ENCODE peak calls at places on chromosomes 4 and X, in seven cellular contexts. P is fibroblast of lung; J is M059J; M is effector memory CD8-positive, alpha-beta T cell; Q is AML-193; F is CD8-positive, alpha-beta T cell; I is GM04504. D is an unnamed sample.

GRCh38 chrX:104565791-104566687 is at the start of gene IL1RAPL2:
- DNase-seq in P (peak), M (no peak), Q (no peak), J (peak), F (no peak), I (no peak), D (no peak)

GRCh38 chr4:133390198-133390855 is 241.2 kb downstream of the PCDH10 start:
- DNase-seq in Q (no peak), M (no peak), P (no peak), J (no peak), F (no peak), I (no peak), D (no peak)

GRCh38 chr4:172177382-172177781 is 364.2 kb downstream of the GALNTL6 start:
- DNase-seq in I (no peak), P (no peak), M (no peak), J (no peak), Q (no peak), F (no peak), D (no peak)

GRCh38 chrX:11836284-11836683 is 78.2 kb downstream of the MSL3 start:
- DNase-seq in Q (no peak), J (peak), I (no peak), F (no peak), P (no peak), M (no peak), D (no peak)

GRCh38 chr4:94721310-94721709 is 36.4 kb upstream of the BMPR1B start:
- DNase-seq in F (no peak), M (no peak), Q (no peak), J (no peak), P (no peak), I (no peak), D (no peak)

GRCh38 chrX:103726477-103726876 is 15.8 kb downstream of the TMEM31 start:
- DNase-seq in P (no peak), J (no peak), I (no peak), F (no peak), Q (no peak), M (no peak), D (no peak)

GRCh38 chrX:45712067-45712466 is 511.4 kb upstream of the DIPK2B start:
- DNase-seq in P (peak), M (no peak), F (no peak), I (peak), Q (no peak), J (peak), D (no peak)

GRCh38 chr4:174847801-174848427 is 18.9 kb upstream of the GLRA3 start:
- DNase-seq in J (peak), M (no peak), P (no peak), I (no peak), Q (no peak), F (no peak), D (no peak)

GRCh38 chrX:39516399-39516798 is 581.4 kb downstream of the BCOR start:
- DNase-seq in F (no peak), P (no peak), J (no peak), I (no peak), M (no peak), Q (no peak), D (no peak)

GRCh38 chr4:8419222-8420041 is 21.1 kb downstream of the ACOX3 start:
- DNase-seq in M (no peak), F (no peak), J (peak), P (peak), I (no peak), Q (no peak), D (no peak)

GRCh38 chr4:30443289-30443688 is 276.9 kb upstream of the PCDH7 start:
- DNase-seq in Q (no peak), M (no peak), F (no peak), P (no peak), J (no peak), I (no peak), D (no peak)

GRCh38 chr4:169649545-169650226 is 29.3 kb downstream of the CLCN3 start:
- DNase-seq in Q (no peak), I (no peak), J (no peak), F (no peak), P (peak), M (no peak), D (no peak)

GRCh38 chr4:109574931-109575804 is 15.1 kb downstream of the MCUB start:
- DNase-seq in P (no peak), M (no peak), J (no peak), I (no peak), Q (no peak), F (no peak), D (no peak)

GRCh38 chr4:84634961-84635360 is 52.0 kb downstream of the CDS1 start:
- DNase-seq in J (no peak), P (no peak), I (no peak), F (no peak), M (no peak), Q (no peak), D (no peak)

GRCh38 chr4:29710519-29710918 is 1009.6 kb upstream of the PCDH7 start:
- DNase-seq in I (no peak), J (no peak), Q (no peak), F (no peak), M (no peak), P (no peak), D (no peak)

GRCh38 chr4:177229331-177229730 is 80.3 kb upstream of the NEIL3 start:
- DNase-seq in I (no peak), Q (no peak), J (peak), M (no peak), P (peak), F (no peak), D (no peak)

GRCh38 chrX:51825432-51825831 is 68.0 kb upstream of the MAGED1 start:
- DNase-seq in I (no peak), J (no peak), P (peak), Q (no peak), M (no peak), F (no peak), D (no peak)

GRCh38 chrX:119055650-119056049 is 17.1 kb upstream of the CT47C1 start:
- DNase-seq in M (no peak), J (no peak), P (peak), F (no peak), I (no peak), Q (no peak), D (no peak)

GRCh38 chr4:2058264-2059033 is 678 bp upstream of the NAT8L start:
- DNase-seq in J (no peak), Q (no peak), P (no peak), I (no peak), M (no peak), F (no peak), D (no peak)

GRCh38 chrX:107565916-107566602 is 62.3 kb upstream of the PRPS1 start:
- DNase-seq in I (no peak), Q (no peak), P (no peak), M (no peak), J (peak), F (no peak), D (no peak)

GRCh38 chr4:84697615-84698201 is 114.8 kb downstream of the CDS1 start:
- DNase-seq in I (no peak), F (no peak), J (peak), M (no peak), Q (no peak), P (peak), D (no peak)

GRCh38 chr4:181661090-181661489 is 582.1 kb upstream of the TENM3 start:
- DNase-seq in M (no peak), Q (no peak), F (no peak), J (peak), I (peak), P (peak), D (no peak)

GRCh38 chr4:109494538-109494937 is 60.9 kb downstream of the SEC24B start:
- DNase-seq in P (no peak), I (no peak), F (no peak), J (no peak), M (no peak), Q (no peak), D (no peak)

GRCh38 chrX:63250253-63250868 is 100.8 kb downstream of the SPIN4 start:
- DNase-seq in F (peak), J (peak), Q (no peak), I (peak), P (peak), M (peak), D (no peak)

GRCh38 chr4:31235961-31236360 is 515.8 kb downstream of the PCDH7 start:
- DNase-seq in M (no peak), J (no peak), P (no peak), Q (no peak), F (no peak), I (no peak), D (no peak)

GRCh38 chrX:109384569-109385174 is 97.2 kb downstream of the GUCY2F start:
- DNase-seq in I (no peak), M (no peak), F (no peak), J (no peak), P (peak), Q (no peak), D (no peak)

GRCh38 chr4:63620271-63620670 is 789.0 kb downstream of the TECRL start:
- DNase-seq in J (no peak), F (no peak), M (no peak), I (no peak), P (no peak), Q (no peak), D (no peak)

GRCh38 chr4:155617312-155617711 is 49.3 kb upstream of the GUCY1A1 start:
- DNase-seq in Q (no peak), M (no peak), J (no peak), F (no peak), P (peak), I (no peak), D (no peak)

GRCh38 chrX:39948564-39948963 is 149.2 kb downstream of the BCOR start:
- DNase-seq in P (no peak), M (no peak), I (no peak), F (no peak), J (no peak), Q (no peak), D (no peak)

GRCh38 chr4:98113005-98113404 is 30.3 kb downstream of the STPG2 start:
- DNase-seq in F (no peak), M (no peak), P (peak), Q (peak), I (peak), J (peak), D (no peak)

GRCh38 chr4:960140-960735 is 13.1 kb downstream of the DGKQ start:
- DNase-seq in Q (no peak), F (no peak), I (no peak), P (no peak), J (no peak), M (no peak), D (no peak)

D was measured in GF-D8.